ENCODE peak calls at places on chromosomes 6 and 20, in four cellular contexts. One of them, this sample, is unnamed.

GRCh38 chr6:78598966-78599365 is 268.4 kb upstream of the IRAK1BP1 start:
- DNase-seq in RWPE2: peak; percentile 78
- DNase-seq in Karpas-422: no peak
- DNase-seq in HCT116: peak; percentile 98
- DNase-seq in this sample: no peak

GRCh38 chr6:30880563-30881252 is 3.6 kb upstream of the DDR1 start:
- DNase-seq in RWPE2: no peak
- DNase-seq in Karpas-422: no peak
- DNase-seq in HCT116: no peak
- DNase-seq in this sample: no peak

GRCh38 chr6:13554929-13555333 is 19.5 kb upstream of the SIRT5 start:
- DNase-seq in RWPE2: no peak
- DNase-seq in Karpas-422: no peak
- DNase-seq in HCT116: no peak
- DNase-seq in this sample: no peak

GRCh38 chr6:115577270-115577669 is 483.4 kb downstream of the FRK start:
- DNase-seq in RWPE2: no peak
- DNase-seq in Karpas-422: no peak
- DNase-seq in HCT116: no peak
- DNase-seq in this sample: no peak

GRCh38 chr6:35486005-35486925 is 10.6 kb downstream of the TEAD3 start:
- DNase-seq in RWPE2: peak; percentile 97
- DNase-seq in Karpas-422: no peak
- DNase-seq in HCT116: no peak
- DNase-seq in this sample: no peak

GRCh38 chr6:165317723-165318122 is 8.3 kb upstream of the C6orf118 start:
- DNase-seq in RWPE2: no peak
- DNase-seq in Karpas-422: no peak
- DNase-seq in HCT116: no peak
- DNase-seq in this sample: no peak

GRCh38 chr6:17842934-17843821 is 136.5 kb upstream of the NUP153 start:
- DNase-seq in RWPE2: no peak
- DNase-seq in Karpas-422: no peak
- DNase-seq in HCT116: no peak
- DNase-seq in this sample: no peak

GRCh38 chr20:61297981-61298380 is 45.9 kb downstream of the CDH4 start:
- DNase-seq in RWPE2: peak; percentile 99
- DNase-seq in Karpas-422: no peak
- DNase-seq in HCT116: no peak
- DNase-seq in this sample: no peak

GRCh38 chr6:19788684-19789083 is 48.5 kb upstream of the ID4 start:
- DNase-seq in RWPE2: no peak
- DNase-seq in Karpas-422: no peak
- DNase-seq in HCT116: no peak
- DNase-seq in this sample: no peak

GRCh38 chr6:8043221-8043620 is 21.0 kb downstream of the BLOC1S5 start:
- DNase-seq in RWPE2: no peak
- DNase-seq in Karpas-422: no peak
- DNase-seq in HCT116: no peak
- DNase-seq in this sample: no peak

GRCh38 chr6:54980511-54981275 is 134.1 kb downstream of the FAM83B start:
- DNase-seq in RWPE2: no peak
- DNase-seq in Karpas-422: no peak
- DNase-seq in HCT116: no peak
- DNase-seq in this sample: no peak

GRCh38 chr6:36056178-36056577 is 28.6 kb downstream of the MAPK14 start:
- DNase-seq in RWPE2: no peak
- DNase-seq in Karpas-422: no peak
- DNase-seq in HCT116: no peak
- DNase-seq in this sample: no peak

GRCh38 chr20:34049897-34050695 is 56.4 kb downstream of the RALY start:
- DNase-seq in RWPE2: no peak
- DNase-seq in Karpas-422: no peak
- DNase-seq in HCT116: no peak
- DNase-seq in this sample: no peak

GRCh38 chr6:53679446-53679933 is 13.9 kb upstream of the KLHL31 start:
- DNase-seq in RWPE2: no peak
- DNase-seq in Karpas-422: peak; percentile 60
- DNase-seq in HCT116: peak; percentile 60
- DNase-seq in this sample: peak; percentile 62

GRCh38 chr6:6434151-6434550 is 113.7 kb upstream of the F13A1 start:
- DNase-seq in RWPE2: no peak
- DNase-seq in Karpas-422: no peak
- DNase-seq in HCT116: no peak
- DNase-seq in this sample: no peak

GRCh38 chr20:62161347-62161746 is 17.8 kb downstream of the SS18L1 start:
- DNase-seq in RWPE2: peak; percentile 97
- DNase-seq in Karpas-422: no peak
- DNase-seq in HCT116: no peak
- DNase-seq in this sample: no peak

GRCh38 chr6:43788305-43788704 is 18.3 kb downstream of the VEGFA start:
- DNase-seq in RWPE2: no peak
- DNase-seq in Karpas-422: no peak
- DNase-seq in HCT116: no peak
- DNase-seq in this sample: no peak

GRCh38 chr20:13581451-13581850 is 57.3 kb downstream of the TASP1 start:
- DNase-seq in RWPE2: no peak
- DNase-seq in Karpas-422: no peak
- DNase-seq in HCT116: no peak
- DNase-seq in this sample: no peak

GRCh38 chr6:13079096-13079758 is 249.1 kb downstream of the TBC1D7 start:
- DNase-seq in RWPE2: no peak
- DNase-seq in Karpas-422: no peak
- DNase-seq in HCT116: no peak
- DNase-seq in this sample: no peak

GRCh38 chr20:31894980-31895675 is 24.7 kb downstream of the TTLL9 start:
- DNase-seq in RWPE2: peak; percentile 59
- DNase-seq in Karpas-422: peak; percentile 91
- DNase-seq in HCT116: no peak
- DNase-seq in this sample: peak; percentile 73

GRCh38 chr6:156783958-156784357 is 6.8 kb downstream of the ARID1B start:
- DNase-seq in RWPE2: no peak
- DNase-seq in Karpas-422: no peak
- DNase-seq in HCT116: no peak
- DNase-seq in this sample: no peak

GRCh38 chr6:156787569-156788492 is 10.7 kb downstream of the ARID1B start:
- DNase-seq in RWPE2: no peak
- DNase-seq in Karpas-422: peak; percentile 90
- DNase-seq in HCT116: no peak
- DNase-seq in this sample: no peak

GRCh38 chr6:156782691-156783320 is 5.6 kb downstream of the ARID1B start:
- DNase-seq in RWPE2: no peak
- DNase-seq in Karpas-422: no peak
- DNase-seq in HCT116: no peak
- DNase-seq in this sample: no peak

GRCh38 chr6:156789081-156789943 is 12.1 kb downstream of the ARID1B start:
- DNase-seq in RWPE2: no peak
- DNase-seq in Karpas-422: no peak
- DNase-seq in HCT116: no peak
- DNase-seq in this sample: no peak

DNA sequence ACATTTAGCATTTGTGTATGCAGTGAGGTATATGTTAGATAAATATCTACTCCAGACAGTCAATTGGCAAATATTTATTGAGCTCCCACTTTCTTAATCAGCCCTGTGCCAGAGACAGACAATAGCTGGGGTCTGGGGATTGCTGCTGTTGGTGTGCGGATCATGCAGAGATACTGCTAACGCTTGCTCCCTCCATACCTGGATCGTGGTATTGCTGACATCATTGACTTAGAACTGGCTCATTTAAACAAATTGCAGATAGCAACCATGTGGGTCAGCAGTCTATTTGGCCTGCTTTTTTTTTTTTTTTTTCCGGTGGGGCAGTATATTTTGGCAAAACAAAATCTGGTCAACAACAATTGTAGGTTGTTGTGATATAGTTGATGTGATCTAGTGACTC is 9.5 kb downstream of the ARID1B start:
- DNase-seq in RWPE2: no peak
- DNase-seq in Karpas-422: no peak
- DNase-seq in HCT116: no peak
- DNase-seq in this sample: no peak
- H3K4me1 ChIP-seq in RWPE2: peaks cover 28% of the 10 kb centered on the region
- H3K4me1 ChIP-seq in Karpas-422: peaks cover 100% of the 10 kb centered on the region
- H3K4me1 ChIP-seq in HCT116: no peaks in the 10 kb centered on the region
- H3K4me1 ChIP-seq in this sample: peaks cover 62% of the 10 kb centered on the region

DNA sequence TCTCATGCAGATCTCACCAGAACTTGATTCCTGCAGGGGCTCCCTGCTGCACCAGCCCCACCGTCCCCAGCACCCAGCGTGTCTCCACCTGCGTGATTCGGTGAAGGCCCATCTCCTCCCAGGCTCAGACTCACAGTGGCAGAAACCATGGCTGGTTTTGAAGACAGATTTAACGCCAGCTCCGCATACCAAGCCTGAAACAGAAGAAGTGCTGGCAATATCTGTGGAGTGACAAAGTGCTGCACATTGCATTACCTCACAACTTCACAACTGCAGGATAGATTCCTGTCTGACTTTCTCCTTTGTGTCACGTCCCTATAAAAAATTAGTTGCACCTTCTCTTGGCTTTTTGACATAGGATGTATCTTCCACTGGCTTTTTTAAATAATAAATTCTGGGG is 120.7 kb downstream of the TTLL2 start:
- DNase-seq in RWPE2: no peak
- DNase-seq in Karpas-422: no peak
- DNase-seq in HCT116: no peak
- DNase-seq in this sample: no peak
- H3K4me1 ChIP-seq in RWPE2: no peaks in the 10 kb centered on the region
- H3K4me1 ChIP-seq in Karpas-422: no peaks in the 10 kb centered on the region
- H3K4me1 ChIP-seq in HCT116: no peaks in the 10 kb centered on the region
- H3K4me1 ChIP-seq in this sample: peaks cover 7% of the 10 kb centered on the region

GRCh38 chr6:170292778-170293164 is 1.9 kb upstream of the DLL1 start:
- DNase-seq in RWPE2: no peak
- DNase-seq in Karpas-422: no peak
- DNase-seq in HCT116: peak; percentile 32
- DNase-seq in this sample: no peak

GRCh38 chr6:170295519-170296422 is 4.9 kb upstream of the DLL1 start:
- DNase-seq in RWPE2: no peak
- DNase-seq in Karpas-422: peak; percentile 58
- DNase-seq in HCT116: no peak
- DNase-seq in this sample: no peak

GRCh38 chr6:170294813-170295518 is 4.1 kb upstream of the DLL1 start:
- DNase-seq in RWPE2: no peak
- DNase-seq in Karpas-422: no peak
- DNase-seq in HCT116: no peak
- DNase-seq in this sample: no peak

GRCh38 chr6:170293411-170293844 is 2.5 kb upstream of the DLL1 start:
- DNase-seq in RWPE2: no peak
- DNase-seq in Karpas-422: no peak
- DNase-seq in HCT116: no peak
- DNase-seq in this sample: no peak

GRCh38 chr6:170293881-170294755 is 3.2 kb upstream of the DLL1 start:
- DNase-seq in RWPE2: no peak
- DNase-seq in Karpas-422: no peak
- DNase-seq in HCT116: no peak
- DNase-seq in this sample: no peak
- H3K4me1 ChIP-seq in RWPE2: no peaks in the 10 kb centered on the region
- H3K4me1 ChIP-seq in Karpas-422: peaks cover 24% of the 10 kb centered on the region
- H3K4me1 ChIP-seq in HCT116: peaks cover 4% of the 10 kb centered on the region
- H3K4me1 ChIP-seq in this sample: peaks cover 30% of the 10 kb centered on the region

DNA sequence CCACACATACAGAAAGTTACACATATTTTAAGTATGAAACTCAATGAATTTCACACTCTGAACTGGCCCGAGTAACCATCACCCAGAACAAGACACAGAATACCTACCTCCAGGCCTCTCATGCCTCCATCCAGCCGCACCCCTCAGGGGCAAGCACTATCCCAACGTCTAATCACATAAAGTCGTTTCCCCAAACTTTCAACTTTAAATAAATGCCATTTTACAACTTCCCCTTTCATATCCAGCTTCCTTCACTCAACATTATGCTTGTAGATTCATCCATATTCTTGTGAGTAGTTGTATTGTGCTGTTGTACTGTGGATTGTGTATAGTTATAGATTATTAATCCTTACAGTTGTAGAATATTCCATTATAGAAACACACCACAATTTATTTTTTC is 539.1 kb downstream of the CD83 start:
- DNase-seq in RWPE2: no peak
- DNase-seq in Karpas-422: no peak
- DNase-seq in HCT116: no peak
- DNase-seq in this sample: no peak
- H3K4me1 ChIP-seq in RWPE2: peaks cover 14% of the 10 kb centered on the region
- H3K4me1 ChIP-seq in Karpas-422: peaks cover 18% of the 10 kb centered on the region
- H3K4me1 ChIP-seq in HCT116: no peaks in the 10 kb centered on the region
- H3K4me1 ChIP-seq in this sample: no peaks in the 10 kb centered on the region

DNA sequence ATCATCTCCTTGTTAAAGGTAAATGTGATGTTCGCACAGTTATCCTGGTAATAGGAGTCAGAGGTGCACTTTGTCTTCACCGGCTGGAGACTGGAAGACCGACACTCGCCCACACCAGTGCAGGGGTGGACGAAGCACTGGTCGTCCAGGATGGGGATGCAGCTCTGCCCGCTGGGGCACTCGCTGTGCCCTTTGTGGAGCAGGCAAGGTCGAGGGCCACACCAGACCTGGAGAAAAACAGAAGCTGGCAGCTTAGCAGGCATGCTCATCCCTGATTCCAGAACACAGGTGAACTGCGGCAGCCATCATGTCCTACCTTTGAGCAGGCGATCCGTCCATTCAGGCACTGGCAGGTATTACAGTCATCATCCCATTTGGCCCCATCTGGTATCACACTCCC is 32.3 kb downstream of the JAG1 start:
- DNase-seq in RWPE2: no peak
- DNase-seq in Karpas-422: no peak
- DNase-seq in HCT116: no peak
- DNase-seq in this sample: no peak
- H3K4me1 ChIP-seq in RWPE2: peaks cover 29% of the 10 kb centered on the region
- H3K4me1 ChIP-seq in Karpas-422: no peaks in the 10 kb centered on the region
- H3K4me1 ChIP-seq in HCT116: no peaks in the 10 kb centered on the region
- H3K4me1 ChIP-seq in this sample: no peaks in the 10 kb centered on the region

DNA sequence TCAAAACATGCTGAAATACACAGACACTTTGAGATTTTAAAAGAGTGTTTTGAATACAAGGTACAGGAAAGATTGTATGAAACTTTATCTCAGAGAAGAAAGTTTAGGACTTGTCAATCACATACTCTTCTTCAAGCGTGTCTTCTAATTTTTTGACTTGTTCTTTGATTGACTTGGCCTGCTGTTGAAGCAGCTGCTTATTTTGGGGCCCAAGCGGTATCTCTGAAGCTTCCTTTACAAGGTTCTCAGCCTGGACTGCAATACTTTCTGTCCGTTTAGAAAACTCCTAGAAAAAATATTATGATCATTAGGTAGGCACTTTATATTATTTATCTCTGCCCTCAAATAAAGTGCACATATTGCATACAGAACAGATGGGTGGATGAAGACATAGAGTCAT is 201.3 kb downstream of the SYNE1 start:
- DNase-seq in RWPE2: no peak
- DNase-seq in Karpas-422: no peak
- DNase-seq in HCT116: no peak
- DNase-seq in this sample: no peak
- H3K4me1 ChIP-seq in RWPE2: no peaks in the 10 kb centered on the region
- H3K4me1 ChIP-seq in Karpas-422: no peaks in the 10 kb centered on the region
- H3K4me1 ChIP-seq in HCT116: no peaks in the 10 kb centered on the region
- H3K4me1 ChIP-seq in this sample: no peaks in the 10 kb centered on the region